ENCODE peak calls at places on chromosome 10, in seven cellular contexts. Q is WERI-Rb-1, B is cardiac muscle cell, L is choroid plexus epithelial cell, Z is heart right ventricle, O is kidney, U is astrocyte of the spinal cord. C is an unnamed sample.

GRCh38 chr10:71236286-71236685 is 23.9 kb downstream of the UNC5B start:
- DNase-seq in Q (no peak), B (no peak), L (no peak), Z (no peak), O (peak), U (no peak), C (no peak)

GRCh38 chr10:102633282-102633681 is 11.0 kb upstream of the TRIM8 start:
- DNase-seq in Q (no peak), B (peak), L (peak), Z (no peak), O (peak), U (peak), C (no peak)

GRCh38 chr10:93379366-93380042 is 102.6 kb downstream of the MYOF start:
- DNase-seq in Q (no peak), B (peak), L (peak), Z (no peak), O (no peak), U (peak), C (no peak)

GRCh38 chr10:109062371-109062770 is 860.9 kb downstream of the XPNPEP1 start:
- DNase-seq in Q (peak), B (peak), L (peak), Z (no peak), O (no peak), U (peak), C (no peak)

GRCh38 chr10:36531621-36532020 is 593.8 kb upstream of the ANKRD30A start:
- DNase-seq in Q (no peak), B (no peak), L (no peak), Z (no peak), O (no peak), U (no peak), C (peak)

GRCh38 chr10:123009105-123009805 is 449 bp downstream of the ACADSB start:
- DNase-seq in Q (peak), B (peak), L (no peak), Z (peak), O (peak), U (peak), C (no peak)

GRCh38 chr10:6499974-6500373 is 80.1 kb downstream of the PRKCQ start:
- DNase-seq in Q (no peak), B (no peak), L (no peak), Z (no peak), O (no peak), U (no peak), C (no peak)

GRCh38 chr10:110355922-110356627 is 51.4 kb upstream of the SMNDC1 start:
- DNase-seq in Q (no peak), B (no peak), L (no peak), Z (no peak), O (no peak), U (no peak), C (no peak)

GRCh38 chr10:36114141-36114540 is 472.0 kb upstream of the FZD8 start:
- DNase-seq in Q (no peak), B (peak), L (peak), Z (no peak), O (no peak), U (no peak), C (no peak)

GRCh38 chr10:97138777-97139317 is 46.9 kb downstream of the SLIT1 start:
- DNase-seq in Q (peak), B (no peak), L (no peak), Z (peak), O (peak), U (no peak), C (no peak)

GRCh38 chr10:69088801-69089501 is 1.0 kb downstream of the SRGN start:
- DNase-seq in Q (no peak), B (peak), L (peak), Z (no peak), O (no peak), U (peak), C (no peak)

GRCh38 chr10:34555653-34556052 is 259.4 kb downstream of the PARD3 start:
- DNase-seq in Q (no peak), B (no peak), L (no peak), Z (no peak), O (no peak), U (no peak), C (no peak)

GRCh38 chr10:52450743-52451142 is 136.7 kb downstream of the DKK1 start:
- DNase-seq in Q (no peak), B (no peak), L (no peak), Z (no peak), O (no peak), U (no peak), C (no peak)

GRCh38 chr10:73248259-73248724 is 1.2 kb upstream of the DNAJC9 start:
- DNase-seq in Q (no peak), B (no peak), L (no peak), Z (no peak), O (no peak), U (no peak), C (no peak)

GRCh38 chr10:14254368-14254767 is 76.4 kb downstream of the FRMD4A start:
- DNase-seq in Q (no peak), B (peak), L (peak), Z (no peak), O (no peak), U (peak), C (no peak)

GRCh38 chr10:66455304-66455703 is 470.5 kb upstream of the LRRTM3 start:
- DNase-seq in Q (no peak), B (no peak), L (no peak), Z (no peak), O (no peak), U (no peak), C (no peak)

GRCh38 chr10:44010873-44011602 is 362.4 kb upstream of the ZNF32 start:
- DNase-seq in Q (no peak), B (no peak), L (no peak), Z (peak), O (no peak), U (no peak), C (no peak)

GRCh38 chr10:69835875-69836727 is 34.4 kb downstream of the COL13A1 start:
- DNase-seq in Q (peak), B (no peak), L (no peak), Z (no peak), O (no peak), U (no peak), C (no peak)

GRCh38 chr10:79202188-79203013 is 133.6 kb downstream of the ZMIZ1 start:
- DNase-seq in Q (peak), B (peak), L (peak), Z (no peak), O (no peak), U (peak), C (no peak)

GRCh38 chr10:124791378-124792348 is at the start of gene EEF1AKMT2:
- DNase-seq in Q (peak), B (peak), L (peak), Z (peak), O (peak), U (peak), C (peak)

GRCh38 chr10:24901686-24902399 is 50.6 kb downstream of the PRTFDC1 start:
- DNase-seq in Q (peak), B (peak), L (peak), Z (peak), O (no peak), U (peak), C (peak)

GRCh38 chr10:73875139-73875475 is 752 bp upstream of the CAMK2G start:
- DNase-seq in Q (no peak), B (no peak), L (no peak), Z (no peak), O (no peak), U (no peak), C (no peak)

GRCh38 chr10:45421231-45422097 is 47.4 kb downstream of the ALOX5 start:
- DNase-seq in Q (no peak), B (no peak), L (no peak), Z (no peak), O (no peak), U (no peak), C (no peak)

GRCh38 chr10:84291389-84291788 is 37.0 kb upstream of the CCSER2 start:
- DNase-seq in Q (no peak), B (peak), L (peak), Z (peak), O (no peak), U (peak), C (no peak)

GRCh38 chr10:59227136-59227673 is 50.8 kb downstream of the PHYHIPL start:
- DNase-seq in Q (no peak), B (no peak), L (no peak), Z (no peak), O (no peak), U (no peak), C (no peak)

GRCh38 chr10:22573820-22574569 is 140.4 kb downstream of the PIP4K2A start:
- DNase-seq in Q (no peak), B (peak), L (peak), Z (peak), O (no peak), U (peak), C (no peak)

GRCh38 chr10:7444576-7445226 is 33.9 kb upstream of the SFMBT2 start:
- DNase-seq in Q (no peak), B (no peak), L (no peak), Z (no peak), O (no peak), U (no peak), C (no peak)

DNA sequence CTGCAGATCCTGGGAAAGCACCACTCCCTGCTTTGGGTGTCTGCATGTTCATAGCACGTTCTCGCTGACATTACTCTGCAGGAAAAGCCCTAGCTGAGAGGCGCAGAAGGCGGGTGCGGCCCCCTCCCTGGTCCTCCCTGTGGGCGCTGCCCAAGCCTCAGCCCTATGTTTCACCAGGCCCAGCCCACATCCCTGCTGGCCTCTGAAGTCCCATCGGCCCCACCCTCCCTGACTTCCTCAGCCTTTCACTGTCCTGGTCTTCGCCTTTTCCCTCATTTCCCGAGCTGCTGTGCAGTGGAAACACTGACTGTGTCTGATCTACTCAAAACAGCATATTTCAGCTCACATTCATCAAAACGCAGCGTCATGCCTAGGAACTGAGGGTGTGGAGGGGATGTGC is 36.3 kb upstream of the DIP2C start:
- DNase-seq in Q (no peak), B (no peak), L (no peak), Z (no peak), O (no peak), U (no peak), C (no peak)
- H3K4me3 ChIP-seq in Q (no peak), B (no peak), L (no peak), Z (no peak), O (no peak), U (no peak), C (no peak)

GRCh38 chr10:132406750-132407149 is 9.8 kb downstream of the PWWP2B start:
- DNase-seq in Q (no peak), B (no peak), L (no peak), Z (no peak), O (peak), U (no peak), C (no peak)

GRCh38 chr10:132407243-132407746 is 10.3 kb downstream of the PWWP2B start:
- DNase-seq in Q (no peak), B (no peak), L (no peak), Z (peak), O (peak), U (no peak), C (no peak)

GRCh38 chr10:132408367-132408781 is 11.4 kb downstream of the PWWP2B start:
- DNase-seq in Q (no peak), B (no peak), L (no peak), Z (no peak), O (peak), U (no peak), C (no peak)

GRCh38 chr10:132408823-132409666 is 12.0 kb downstream of the PWWP2B start:
- DNase-seq in Q (no peak), B (no peak), L (no peak), Z (no peak), O (peak), U (no peak), C (no peak)

DNA sequence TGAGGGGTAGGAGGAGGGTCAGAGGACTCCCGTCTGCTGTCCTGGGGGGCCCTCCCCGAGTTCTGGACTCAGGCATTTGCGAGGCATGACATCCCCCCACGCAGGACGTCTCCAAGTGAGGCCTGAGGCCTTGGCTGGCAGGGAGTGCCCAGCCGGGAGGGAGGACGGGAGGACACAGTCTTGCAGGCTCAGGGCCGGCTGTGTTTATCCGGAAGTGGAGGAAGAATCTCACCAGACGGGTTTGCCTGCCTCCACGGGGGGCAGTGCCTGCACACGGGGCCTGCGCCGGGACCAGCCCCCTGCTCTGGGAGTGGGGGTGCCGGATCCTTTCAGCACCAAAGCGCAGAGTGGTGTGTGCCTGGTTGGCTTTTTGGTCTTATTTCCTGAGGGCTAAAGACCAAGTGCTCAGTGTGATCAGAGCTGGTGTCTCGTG is 10.9 kb downstream of the PWWP2B start:
- DNase-seq in Q (peak), B (peak), L (peak), Z (no peak), O (peak), U (peak), C (no peak)
- TF ChIP-seq CTCF in Q (peak), B (no peak), L (peak), Z (no peak), O (no peak), U (no peak), C (no peak)

GRCh38 chr10:28382520-28383269 is 79.8 kb upstream of the MPP7 start:
- DNase-seq in Q (peak), B (no peak), L (peak), Z (no peak), O (no peak), U (no peak), C (peak)
- H3K4me3 ChIP-seq in Q (peak), B (no peak), L (no peak), Z (no peak), O (no peak), U (no peak), C (no peak)

GRCh38 chr10:114437456-114438292 is 33.4 kb upstream of the AFAP1L2 start:
- DNase-seq in Q (no peak), B (peak), L (peak), Z (no peak), O (no peak), U (peak), C (no peak)
- TF ChIP-seq CTCF in Q (peak), B (peak), L (peak), Z (peak), O (no peak), U (peak), C (peak)

GRCh38 chr10:91627344-91628102 is 5.3 kb downstream of the PPP1R3C start:
- DNase-seq in Q (no peak), B (no peak), L (no peak), Z (no peak), O (no peak), U (no peak), C (no peak)
- H3K4me3 ChIP-seq in Q (no peak), B (no peak), L (no peak), Z (peak), O (no peak), U (no peak), C (no peak)

DNA sequence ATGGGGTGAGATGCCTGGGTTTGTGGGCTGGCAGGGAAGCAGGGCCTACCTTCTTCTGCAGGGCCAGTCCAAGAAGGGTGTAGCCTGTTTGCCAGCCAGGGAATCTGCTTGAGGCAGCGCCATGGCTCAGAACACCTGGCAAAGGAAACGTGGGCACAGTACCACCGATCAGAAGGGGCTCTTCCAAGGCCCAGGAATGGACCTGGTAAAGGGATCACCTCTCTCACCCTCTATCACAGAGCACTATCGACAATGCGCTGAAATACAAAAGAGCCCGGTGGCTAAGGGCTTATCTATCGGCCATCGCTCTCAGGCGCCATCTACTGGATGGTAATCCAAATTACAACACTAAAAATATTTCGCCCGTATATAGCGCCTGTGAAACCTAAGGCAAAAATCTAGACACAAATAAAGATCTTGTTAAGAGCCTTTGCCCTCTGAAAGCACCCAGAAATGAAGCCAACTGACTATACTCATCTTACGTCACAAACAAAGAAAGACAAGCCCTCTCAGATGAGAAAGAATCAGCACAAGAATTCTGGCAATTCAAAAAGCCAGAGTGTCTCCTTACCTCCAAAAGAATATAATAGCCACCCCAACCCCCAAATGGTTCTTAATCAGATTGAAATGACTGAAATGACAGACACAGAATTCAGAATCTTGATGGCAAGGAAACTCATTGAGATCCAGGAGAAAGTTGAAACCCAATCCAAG is 217.8 kb upstream of the HPS1 start:
- DNase-seq in Q (peak), B (peak), L (peak), Z (no peak), O (no peak), U (peak), C (no peak)
- TF ChIP-seq CTCF in Q (peak), B (peak), L (peak), Z (peak), O (peak), U (peak), C (peak)

DNA sequence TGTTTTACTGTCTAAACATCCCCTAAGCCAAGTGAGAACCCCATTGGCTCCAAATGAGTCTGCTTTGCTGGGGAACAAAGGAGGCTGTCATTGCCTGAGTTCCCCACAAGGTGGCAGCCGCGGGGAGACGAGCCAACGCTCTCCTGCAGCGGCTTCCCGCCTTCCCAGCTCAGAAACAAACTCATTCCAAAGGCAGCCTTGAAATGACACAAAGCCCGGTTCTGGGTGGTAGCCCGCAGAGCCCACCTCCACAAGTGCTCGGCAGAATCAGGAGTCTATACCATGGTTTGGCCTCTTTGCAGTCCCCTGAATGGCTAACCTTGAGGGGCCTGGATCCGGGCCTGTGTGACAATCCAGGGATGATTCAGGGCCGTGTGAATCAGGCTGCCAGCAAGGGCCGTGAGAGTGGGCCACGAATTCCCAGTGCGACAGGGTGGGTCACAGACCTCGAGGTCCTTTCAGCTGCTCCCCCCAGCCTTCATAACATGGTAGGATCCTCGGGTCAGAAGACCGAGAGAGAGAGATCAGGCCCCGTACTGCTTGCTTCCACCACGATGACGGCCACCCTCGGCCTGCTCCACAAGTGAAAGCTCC is 79.7 kb downstream of the DLG5 start:
- DNase-seq in Q (peak), B (peak), L (peak), Z (peak), O (peak), U (peak), C (no peak)
- H3K4me3 ChIP-seq in Q (no peak), B (no peak), L (no peak), Z (no peak), O (no peak), U (no peak), C (no peak)

GRCh38 chr10:30645340-30645827 is 15.8 kb upstream of the LYZL2 start:
- DNase-seq in Q (peak), B (peak), L (peak), Z (peak), O (no peak), U (peak), C (no peak)
- TF ChIP-seq CTCF in Q (no peak), B (no peak), L (no peak), Z (no peak), O (no peak), U (no peak), C (no peak)

C was measured in AG09309.